ENCODE peak calls at places on chromosomes 6 and 20, in five cellular contexts. B is GM23248, N is spleen, G is GM12865, D is A549. F is an unnamed sample.

GRCh38 chr6:148776321-148776966 is 29.6 kb downstream of the UST start:
- DNase-seq in B (peak; percentile 91), N (no peak), G (no peak), D (peak; percentile 26), F (no peak)

GRCh38 chr6:96101564-96101963 is 85.8 kb downstream of the FUT9 start:
- DNase-seq in B (no peak), N (no peak), G (no peak), D (no peak), F (no peak)

GRCh38 chr20:37986873-37987601 is 46.2 kb downstream of the TTI1 start:
- DNase-seq in B (peak; percentile 44), N (no peak), G (no peak), D (no peak), F (no peak)

GRCh38 chr20:33277471-33278441 is 5.3 kb upstream of the BPIFB1 start:
- DNase-seq in B (no peak), N (no peak), G (no peak), D (no peak), F (no peak)

GRCh38 chr20:48846516-48847492 is 19.0 kb upstream of the PREX1 start:
- DNase-seq in B (no peak), N (no peak), G (peak; percentile 94), D (no peak), F (no peak)

GRCh38 chr6:165181951-165182414 is 127.4 kb downstream of the C6orf118 start:
- DNase-seq in B (peak; percentile 97), N (no peak), G (no peak), D (no peak), F (no peak)

GRCh38 chr6:135505222-135505621 is 7.7 kb upstream of the AHI1 start:
- DNase-seq in B (no peak), N (no peak), G (no peak), D (no peak), F (no peak)

GRCh38 chr6:121436966-121437756 is 1.7 kb downstream of the GJA1 start:
- DNase-seq in B (peak; percentile 73), N (no peak), G (no peak), D (peak; percentile 14), F (no peak)

GRCh38 chr6:158409451-158409850 is 97.2 kb downstream of the TULP4 start:
- DNase-seq in B (peak; percentile 48), N (no peak), G (no peak), D (no peak), F (peak; percentile 39)

GRCh38 chr6:167683028-167683862 is 143.5 kb upstream of the AFDN start:
- DNase-seq in B (no peak), N (no peak), G (no peak), D (peak; percentile 15), F (no peak)

GRCh38 chr20:21175433-21175832 is 49.6 kb downstream of the KIZ start:
- DNase-seq in B (no peak), N (no peak), G (peak; percentile 4), D (no peak), F (peak; percentile 85)

GRCh38 chr6:21603516-21603952 is 10.0 kb downstream of the SOX4 start:
- DNase-seq in B (no peak), N (no peak), G (peak; percentile 51), D (no peak), F (no peak)

GRCh38 chr6:160455484-160456213 is 107.5 kb downstream of the SLC22A3 start:
- DNase-seq in B (peak; percentile 71), N (peak; percentile 87), G (peak; percentile 54), D (peak; percentile 49), F (peak; percentile 51)

GRCh38 chr20:17808357-17808756 is 108.6 kb downstream of the BANF2 start:
- DNase-seq in B (peak; percentile 74), N (no peak), G (no peak), D (no peak), F (no peak)

GRCh38 chr6:5728726-5729434 is 277.8 kb downstream of the NRN1 start:
- DNase-seq in B (peak; percentile 78), N (no peak), G (no peak), D (no peak), F (no peak)

GRCh38 chr6:5718231-5718947 is 288.3 kb downstream of the NRN1 start:
- DNase-seq in B (no peak), N (no peak), G (no peak), D (no peak), F (no peak)

GRCh38 chr6:5726976-5727718 is 279.6 kb downstream of the NRN1 start:
- DNase-seq in B (no peak), N (no peak), G (no peak), D (no peak), F (no peak)

GRCh38 chr6:5729813-5730212 is 276.9 kb downstream of the NRN1 start:
- DNase-seq in B (no peak), N (no peak), G (no peak), D (no peak), F (no peak)

DNA sequence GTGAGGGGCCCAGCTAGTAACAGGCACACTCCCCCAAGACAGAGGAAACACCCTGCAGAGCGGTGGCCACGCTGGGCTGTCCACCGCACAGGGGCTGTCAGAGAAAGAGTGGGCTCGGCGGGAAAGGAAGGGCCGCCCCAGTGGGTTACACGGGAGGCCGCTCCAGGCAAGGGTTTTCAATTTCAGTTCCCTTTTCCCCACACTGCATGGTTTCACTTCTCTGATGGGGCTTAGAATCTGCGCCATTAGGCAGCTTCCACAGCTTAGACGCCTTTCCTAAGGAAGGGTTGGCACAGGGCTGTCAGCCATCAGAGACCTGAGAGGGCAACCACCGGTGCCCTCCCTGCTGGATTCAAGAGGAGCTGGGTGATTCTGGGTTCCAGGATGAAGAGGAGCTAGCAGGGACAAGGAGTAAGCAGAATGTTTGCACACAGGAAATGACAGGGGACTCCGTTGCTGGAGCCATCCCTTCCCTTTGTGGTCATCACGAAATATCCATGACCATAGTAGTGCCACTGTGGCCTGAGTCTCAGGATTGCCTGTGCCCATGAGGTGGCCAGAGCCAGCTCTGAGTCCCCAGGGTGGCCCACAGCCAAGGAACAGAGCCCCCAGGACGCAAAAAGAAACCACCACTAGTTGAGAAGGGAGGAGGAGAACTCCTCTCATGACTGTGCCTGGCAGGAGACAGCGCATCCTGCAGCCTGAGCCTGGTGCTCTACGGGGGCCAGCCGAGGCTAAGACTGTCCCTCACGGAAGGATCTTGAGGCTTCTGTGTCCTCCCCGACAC is 282.6 kb downstream of the NRN1 start:
- DNase-seq in B (no peak), N (peak; percentile 88), G (peak; percentile 84), D (no peak), F (no peak)
- H3K4me3 ChIP-seq in B (no peak overlapping the region), N (no peak overlapping the region), G (peak overlapping the region; percentile 64), D (no peak overlapping the region), F (no peak overlapping the region)

GRCh38 chr6:105889902-105890301 is 196.2 kb upstream of the PRDM1 start:
- DNase-seq in B (no peak), N (no peak), G (no peak), D (no peak), F (no peak)

GRCh38 chr6:105886066-105886811 is 199.9 kb upstream of the PRDM1 start:
- DNase-seq in B (peak; percentile 9), N (no peak), G (no peak), D (no peak), F (no peak)

GRCh38 chr6:105883966-105884365 is 202.2 kb upstream of the PRDM1 start:
- DNase-seq in B (no peak), N (no peak), G (no peak), D (no peak), F (no peak)

GRCh38 chr6:105884426-105884825 is 201.7 kb upstream of the PRDM1 start:
- DNase-seq in B (no peak), N (no peak), G (no peak), D (no peak), F (no peak)

DNA sequence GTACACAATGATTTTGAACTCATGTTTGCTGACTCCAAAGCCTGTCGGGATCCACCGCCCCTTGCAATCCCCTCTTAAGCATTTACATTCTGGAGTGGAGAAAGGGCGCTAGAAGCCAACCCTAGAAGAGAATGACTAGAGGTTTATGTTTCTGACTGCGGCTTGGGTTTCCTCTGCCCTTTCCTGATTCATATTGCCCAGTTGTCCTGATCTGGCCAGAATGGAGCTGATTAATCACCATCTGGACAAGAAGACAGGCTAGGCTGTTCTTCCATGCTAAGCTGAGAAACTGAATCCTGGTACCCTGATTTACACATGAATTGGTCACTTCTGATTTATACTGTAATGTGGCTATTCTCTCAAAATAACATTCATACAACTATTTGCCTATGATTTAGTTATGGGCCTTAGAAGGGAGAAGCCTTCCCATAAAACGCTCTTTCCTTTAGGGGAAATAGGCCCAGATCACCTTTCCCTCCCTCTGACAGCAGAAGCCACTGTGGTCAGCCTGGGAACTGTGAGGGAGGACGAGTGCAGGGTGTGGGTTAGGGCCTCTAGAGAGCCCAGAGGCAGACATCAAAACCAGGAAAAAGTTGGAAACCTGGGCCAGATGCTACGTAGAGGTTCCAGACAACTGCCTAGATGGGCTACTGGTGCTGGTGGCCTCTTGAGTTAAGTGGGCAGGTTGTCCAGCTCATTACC is 199.2 kb upstream of the PRDM1 start:
- DNase-seq in B (peak; percentile 11), N (no peak), G (no peak), D (no peak), F (no peak)
- H3K4me3 ChIP-seq in B (no peak overlapping the region), N (no peak overlapping the region), G (no peak overlapping the region), D (no peak overlapping the region), F (no peak overlapping the region)

DNA sequence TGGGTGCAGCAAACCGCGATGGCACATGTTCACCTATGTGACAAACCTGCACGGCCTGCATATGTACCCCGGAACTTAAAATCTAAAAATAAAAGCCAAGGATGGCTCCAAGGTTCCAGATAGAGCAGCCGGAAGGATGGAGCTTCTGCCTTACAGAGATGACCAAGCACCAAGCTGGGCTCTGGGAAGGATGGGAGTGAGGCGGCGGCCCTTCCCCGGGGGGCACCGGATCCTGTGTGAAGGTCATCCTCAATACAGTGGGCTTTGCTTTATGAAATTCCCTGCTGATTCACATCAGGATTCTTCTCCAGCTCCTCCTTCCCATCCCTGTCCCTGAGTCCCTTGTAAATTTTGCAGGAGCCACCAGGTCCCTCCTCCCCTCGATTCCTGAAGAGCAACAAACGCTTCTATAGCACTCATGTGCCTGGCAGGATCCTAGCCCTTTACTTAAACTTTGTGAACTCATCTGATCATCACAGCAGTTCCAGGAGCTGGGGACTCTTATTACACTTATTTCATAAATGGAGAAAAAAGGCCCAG is 109.1 kb upstream of the PTPN1 start:
- DNase-seq in B (no peak), N (no peak), G (no peak), D (no peak), F (no peak)
- H3K4me3 ChIP-seq in B (no peak overlapping the region), N (no peak overlapping the region), G (no peak overlapping the region), D (no peak overlapping the region), F (no peak overlapping the region)

GRCh38 chr6:70954750-70955149 is 2.1 kb downstream of the B3GAT2 start:
- DNase-seq in B (no peak), N (no peak), G (no peak), D (no peak), F (no peak)

GRCh38 chr6:70957284-70957617 is 391 bp upstream of the B3GAT2 start:
- DNase-seq in B (no peak), N (no peak), G (no peak), D (no peak), F (no peak)

GRCh38 chr6:70956451-70957283 is at the start of gene B3GAT2:
- DNase-seq in B (peak; percentile 52), N (peak; percentile 80), G (peak; percentile 9), D (no peak), F (no peak)

GRCh38 chr6:70955441-70956190 is 1.2 kb downstream of the B3GAT2 start:
- DNase-seq in B (peak; percentile 83), N (peak; percentile 96), G (peak; percentile 90), D (peak; percentile 33), F (peak; percentile 58)

DNA sequence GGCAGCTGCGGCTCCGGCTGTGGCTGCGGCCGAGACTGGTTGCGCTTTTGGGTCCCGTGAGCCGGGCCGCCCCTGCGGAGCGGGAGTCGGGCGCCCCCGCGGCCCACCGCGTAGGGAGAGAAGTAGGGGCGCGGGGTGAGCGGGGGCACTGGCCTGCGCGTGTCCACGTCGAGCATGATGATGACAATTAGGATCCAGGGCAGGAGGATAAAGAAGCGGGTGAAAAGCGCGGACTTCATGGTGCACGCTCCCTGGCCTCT is 739 bp downstream of the B3GAT2 start:
- DNase-seq in B (no peak), N (no peak), G (no peak), D (no peak), F (no peak)
- H3K4me3 ChIP-seq in B (peak overlapping the region; percentile 65), N (peak overlapping the region; percentile 53), G (peak overlapping the region; percentile 11), D (peak overlapping the region; percentile 58), F (no peak overlapping the region)